ENCODE peak calls at places on chromosomes 2 and 18, in eight cellular contexts. One of them, this sample, is unnamed.

GRCh38 chr2:178072383-178073301 is at the start of gene PDE11A:
- DNase-seq in K562: peak; percentile 88
- DNase-seq in esophagus muscularis mucosa: peak; percentile 92
- DNase-seq in stomach: peak; percentile 92
- DNase-seq in SK-N-SH: peak; percentile 87
- DNase-seq in suprapubic skin: peak; percentile 80
- DNase-seq in sigmoid colon: peak; percentile 88
- DNase-seq in GM12878: no peak
- DNase-seq in this sample: peak; percentile 92

GRCh38 chr18:35191252-35192025 is 49.4 kb upstream of the ZNF397 start:
- DNase-seq in sigmoid colon: no peak
- DNase-seq in esophagus muscularis mucosa: no peak
- DNase-seq in K562: no peak
- DNase-seq in SK-N-SH: no peak
- DNase-seq in stomach: no peak
- DNase-seq in suprapubic skin: no peak
- DNase-seq in GM12878: no peak
- DNase-seq in this sample: no peak

GRCh38 chr2:134319581-134320246 is 65.8 kb downstream of the MGAT5 start:
- DNase-seq in sigmoid colon: no peak
- DNase-seq in esophagus muscularis mucosa: no peak
- DNase-seq in stomach: no peak
- DNase-seq in GM12878: no peak
- DNase-seq in K562: no peak
- DNase-seq in suprapubic skin: no peak
- DNase-seq in SK-N-SH: no peak
- DNase-seq in this sample: no peak

GRCh38 chr2:20616341-20616871 is 34.5 kb downstream of the HS1BP3 start:
- DNase-seq in suprapubic skin: peak; percentile 61
- DNase-seq in SK-N-SH: no peak
- DNase-seq in sigmoid colon: peak; percentile 69
- DNase-seq in stomach: peak; percentile 18
- DNase-seq in esophagus muscularis mucosa: no peak
- DNase-seq in K562: no peak
- DNase-seq in GM12878: no peak
- DNase-seq in this sample: no peak

GRCh38 chr2:64463784-64464183 is 9.8 kb downstream of the LGALSL start:
- DNase-seq in esophagus muscularis mucosa: no peak
- DNase-seq in SK-N-SH: no peak
- DNase-seq in sigmoid colon: no peak
- DNase-seq in suprapubic skin: no peak
- DNase-seq in K562: no peak
- DNase-seq in GM12878: no peak
- DNase-seq in stomach: no peak
- DNase-seq in this sample: no peak

GRCh38 chr2:168116448-168116847 is 130.9 kb downstream of the STK39 start:
- DNase-seq in esophagus muscularis mucosa: no peak
- DNase-seq in sigmoid colon: no peak
- DNase-seq in SK-N-SH: no peak
- DNase-seq in suprapubic skin: no peak
- DNase-seq in K562: no peak
- DNase-seq in stomach: no peak
- DNase-seq in GM12878: no peak
- DNase-seq in this sample: no peak

GRCh38 chr2:36489296-36489695 is 108.7 kb downstream of the FEZ2 start:
- DNase-seq in stomach: no peak
- DNase-seq in suprapubic skin: no peak
- DNase-seq in esophagus muscularis mucosa: no peak
- DNase-seq in sigmoid colon: no peak
- DNase-seq in K562: no peak
- DNase-seq in SK-N-SH: no peak
- DNase-seq in GM12878: no peak
- DNase-seq in this sample: no peak

GRCh38 chr2:178478102-178478441 is 328 bp downstream of the FKBP7 start:
- DNase-seq in GM12878: no peak
- DNase-seq in suprapubic skin: no peak
- DNase-seq in K562: peak; percentile 37
- DNase-seq in SK-N-SH: no peak
- DNase-seq in stomach: no peak
- DNase-seq in sigmoid colon: peak; percentile 60
- DNase-seq in esophagus muscularis mucosa: no peak
- DNase-seq in this sample: peak; percentile 20

GRCh38 chr2:162029287-162029901 is 44.6 kb downstream of the DPP4 start:
- DNase-seq in K562: no peak
- DNase-seq in suprapubic skin: peak; percentile 66
- DNase-seq in GM12878: no peak
- DNase-seq in SK-N-SH: peak; percentile 9
- DNase-seq in stomach: peak; percentile 27
- DNase-seq in esophagus muscularis mucosa: no peak
- DNase-seq in sigmoid colon: no peak
- DNase-seq in this sample: no peak

GRCh38 chr2:24315669-24316068 is 44.7 kb downstream of the ITSN2 start:
- DNase-seq in K562: no peak
- DNase-seq in esophagus muscularis mucosa: no peak
- DNase-seq in GM12878: peak; percentile 70
- DNase-seq in stomach: no peak
- DNase-seq in SK-N-SH: no peak
- DNase-seq in suprapubic skin: no peak
- DNase-seq in sigmoid colon: no peak
- DNase-seq in this sample: no peak

GRCh38 chr2:61962095-61962984 is 56.9 kb downstream of the COMMD1 start:
- DNase-seq in suprapubic skin: no peak
- DNase-seq in stomach: no peak
- DNase-seq in GM12878: no peak
- DNase-seq in K562: no peak
- DNase-seq in SK-N-SH: no peak
- DNase-seq in esophagus muscularis mucosa: no peak
- DNase-seq in sigmoid colon: no peak
- DNase-seq in this sample: peak; percentile 40

GRCh38 chr2:39743170-39743851 is 35.7 kb downstream of the THUMPD2 start:
- DNase-seq in GM12878: no peak
- DNase-seq in K562: no peak
- DNase-seq in suprapubic skin: no peak
- DNase-seq in stomach: no peak
- DNase-seq in sigmoid colon: no peak
- DNase-seq in SK-N-SH: no peak
- DNase-seq in esophagus muscularis mucosa: no peak
- DNase-seq in this sample: no peak

GRCh38 chr2:174247474-174248186 is 702 bp downstream of the OLA1 start:
- DNase-seq in esophagus muscularis mucosa: no peak
- DNase-seq in K562: peak; percentile 35
- DNase-seq in stomach: peak; percentile 45
- DNase-seq in GM12878: no peak
- DNase-seq in suprapubic skin: no peak
- DNase-seq in SK-N-SH: peak; percentile 16
- DNase-seq in sigmoid colon: peak; percentile 69
- DNase-seq in this sample: no peak

GRCh38 chr2:188894979-188895378 is 79.2 kb upstream of the COL3A1 start:
- DNase-seq in GM12878: no peak
- DNase-seq in sigmoid colon: no peak
- DNase-seq in stomach: no peak
- DNase-seq in esophagus muscularis mucosa: no peak
- DNase-seq in SK-N-SH: no peak
- DNase-seq in suprapubic skin: no peak
- DNase-seq in K562: no peak
- DNase-seq in this sample: no peak

GRCh38 chr2:128390256-128390990 is 71.8 kb upstream of the HS6ST1 start:
- DNase-seq in esophagus muscularis mucosa: no peak
- DNase-seq in stomach: no peak
- DNase-seq in suprapubic skin: peak; percentile 44
- DNase-seq in sigmoid colon: peak; percentile 29
- DNase-seq in GM12878: no peak
- DNase-seq in SK-N-SH: no peak
- DNase-seq in K562: no peak
- DNase-seq in this sample: no peak

GRCh38 chr2:37631698-37632097 is 39.7 kb downstream of the CDC42EP3 start:
- DNase-seq in sigmoid colon: no peak
- DNase-seq in suprapubic skin: no peak
- DNase-seq in SK-N-SH: no peak
- DNase-seq in stomach: no peak
- DNase-seq in GM12878: no peak
- DNase-seq in esophagus muscularis mucosa: no peak
- DNase-seq in K562: no peak
- DNase-seq in this sample: no peak

GRCh38 chr2:37630778-37631177 is 40.7 kb downstream of the CDC42EP3 start:
- DNase-seq in GM12878: no peak
- DNase-seq in stomach: no peak
- DNase-seq in SK-N-SH: no peak
- DNase-seq in suprapubic skin: no peak
- DNase-seq in K562: no peak
- DNase-seq in sigmoid colon: no peak
- DNase-seq in esophagus muscularis mucosa: no peak
- DNase-seq in this sample: no peak

GRCh38 chr2:37630298-37630697 is 41.1 kb downstream of the CDC42EP3 start:
- DNase-seq in GM12878: no peak
- DNase-seq in K562: no peak
- DNase-seq in sigmoid colon: no peak
- DNase-seq in esophagus muscularis mucosa: no peak
- DNase-seq in stomach: no peak
- DNase-seq in suprapubic skin: no peak
- DNase-seq in SK-N-SH: no peak
- DNase-seq in this sample: no peak

GRCh38 chr2:37632310-37632709 is 39.1 kb downstream of the CDC42EP3 start:
- DNase-seq in esophagus muscularis mucosa: no peak
- DNase-seq in SK-N-SH: no peak
- DNase-seq in stomach: no peak
- DNase-seq in suprapubic skin: no peak
- DNase-seq in sigmoid colon: no peak
- DNase-seq in GM12878: no peak
- DNase-seq in K562: no peak
- DNase-seq in this sample: no peak

GRCh38 chr2:37631292-37631691 is 40.1 kb downstream of the CDC42EP3 start:
- DNase-seq in stomach: no peak
- DNase-seq in K562: no peak
- DNase-seq in sigmoid colon: no peak
- DNase-seq in suprapubic skin: no peak
- DNase-seq in GM12878: no peak
- DNase-seq in SK-N-SH: no peak
- DNase-seq in esophagus muscularis mucosa: no peak
- DNase-seq in this sample: no peak
- H3K4me1 ChIP-seq in stomach: peaks cover 38% of the 10 kb centered on the region
- H3K4me1 ChIP-seq in K562: no peaks in the 10 kb centered on the region
- H3K4me1 ChIP-seq in sigmoid colon: peaks cover 25% of the 10 kb centered on the region
- H3K4me1 ChIP-seq in suprapubic skin: peaks cover 7% of the 10 kb centered on the region
- H3K4me1 ChIP-seq in GM12878: peaks cover 45% of the 10 kb centered on the region
- H3K4me1 ChIP-seq in SK-N-SH: peaks cover 25% of the 10 kb centered on the region
- H3K4me1 ChIP-seq in esophagus muscularis mucosa: peaks cover 3% of the 10 kb centered on the region
- H3K4me1 ChIP-seq in this sample: no peaks in the 10 kb centered on the region

GRCh38 chr2:232315049-232315922 is 63.3 kb upstream of the ALPP start:
- DNase-seq in esophagus muscularis mucosa: no peak
- DNase-seq in suprapubic skin: peak; percentile 80
- DNase-seq in SK-N-SH: no peak
- DNase-seq in K562: no peak
- DNase-seq in sigmoid colon: peak; percentile 80
- DNase-seq in GM12878: peak; percentile 63
- DNase-seq in stomach: peak; percentile 52
- DNase-seq in this sample: peak; percentile 56
- TF ChIP-seq POLR2AphosphoS5 in esophagus muscularis mucosa: peak; percentile 31
- TF ChIP-seq POLR2AphosphoS5 in suprapubic skin: no peak
- TF ChIP-seq POLR2AphosphoS5 in SK-N-SH: no peak
- TF ChIP-seq POLR2AphosphoS5 in K562: no peak
- TF ChIP-seq POLR2AphosphoS5 in sigmoid colon: peak; percentile 21
- TF ChIP-seq POLR2AphosphoS5 in GM12878: no peak
- TF ChIP-seq POLR2AphosphoS5 in stomach: peak; percentile 2
- TF ChIP-seq POLR2AphosphoS5 in this sample: no peak

GRCh38 chr2:765369-765768 is 88.2 kb upstream of the TMEM18 start:
- DNase-seq in sigmoid colon: no peak
- DNase-seq in stomach: no peak
- DNase-seq in esophagus muscularis mucosa: no peak
- DNase-seq in GM12878: no peak
- DNase-seq in suprapubic skin: no peak
- DNase-seq in SK-N-SH: no peak
- DNase-seq in K562: no peak
- DNase-seq in this sample: no peak

GRCh38 chr2:762646-763045 is 85.4 kb upstream of the TMEM18 start:
- DNase-seq in stomach: no peak
- DNase-seq in SK-N-SH: no peak
- DNase-seq in GM12878: no peak
- DNase-seq in K562: no peak
- DNase-seq in sigmoid colon: no peak
- DNase-seq in esophagus muscularis mucosa: no peak
- DNase-seq in suprapubic skin: no peak
- DNase-seq in this sample: no peak

GRCh38 chr2:761384-761783 is 84.2 kb upstream of the TMEM18 start:
- DNase-seq in stomach: no peak
- DNase-seq in K562: no peak
- DNase-seq in sigmoid colon: no peak
- DNase-seq in suprapubic skin: no peak
- DNase-seq in GM12878: no peak
- DNase-seq in SK-N-SH: no peak
- DNase-seq in esophagus muscularis mucosa: no peak
- DNase-seq in this sample: no peak

GRCh38 chr2:766255-766654 is 89.0 kb upstream of the TMEM18 start:
- DNase-seq in esophagus muscularis mucosa: no peak
- DNase-seq in K562: no peak
- DNase-seq in GM12878: no peak
- DNase-seq in SK-N-SH: no peak
- DNase-seq in sigmoid colon: no peak
- DNase-seq in suprapubic skin: no peak
- DNase-seq in stomach: no peak
- DNase-seq in this sample: no peak

DNA sequence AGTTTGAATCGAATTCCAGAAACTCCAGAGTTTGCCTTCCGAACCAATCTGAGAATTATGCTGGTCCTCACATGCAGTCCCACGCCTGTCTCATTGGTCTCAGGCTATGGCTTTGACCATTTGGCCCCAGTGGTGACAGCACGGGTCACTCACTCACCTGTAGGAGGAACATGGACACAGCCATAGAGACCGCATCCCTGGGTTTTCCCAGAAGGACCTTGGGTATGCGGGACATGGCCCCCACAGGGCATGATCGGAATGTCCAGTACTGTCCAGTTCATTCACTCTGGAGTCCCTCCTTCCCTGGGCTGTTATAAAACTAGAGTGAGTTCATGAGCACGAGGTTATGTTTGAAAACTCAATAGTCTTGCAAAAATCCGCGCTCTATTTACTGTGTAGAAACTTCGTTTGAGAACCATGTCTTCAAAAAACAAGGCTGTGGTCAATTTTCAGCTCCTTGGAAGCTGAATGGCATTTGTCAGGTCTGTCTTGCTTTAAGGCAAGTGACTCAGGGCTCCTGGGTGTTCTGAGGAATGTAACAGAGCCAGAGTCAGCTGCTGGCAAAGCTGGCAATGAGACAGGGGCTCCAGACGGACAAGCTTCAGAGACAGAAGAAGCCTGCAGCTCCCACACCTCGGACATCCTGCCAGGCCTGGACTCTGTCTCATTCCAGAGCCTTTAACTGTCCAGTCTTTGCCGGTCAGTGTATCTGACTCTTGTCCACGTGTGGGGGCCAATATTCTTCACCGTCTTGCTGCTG is 86.7 kb upstream of the TMEM18 start:
- DNase-seq in esophagus muscularis mucosa: no peak
- DNase-seq in sigmoid colon: no peak
- DNase-seq in SK-N-SH: no peak
- DNase-seq in GM12878: no peak
- DNase-seq in suprapubic skin: no peak
- DNase-seq in K562: no peak
- DNase-seq in stomach: no peak
- DNase-seq in this sample: no peak
- TF ChIP-seq EP300 in esophagus muscularis mucosa: no peak
- TF ChIP-seq EP300 in sigmoid colon: no peak
- TF ChIP-seq EP300 in SK-N-SH: no peak
- TF ChIP-seq EP300 in GM12878: no peak
- TF ChIP-seq EP300 in suprapubic skin: no peak
- TF ChIP-seq EP300 in K562: no peak
- TF ChIP-seq EP300 in stomach: no peak
- TF ChIP-seq EP300 in this sample: no peak

GRCh38 chr2:216636570-216637450 is 3.6 kb downstream of the IGFBP2 start:
- DNase-seq in SK-N-SH: peak; percentile 70
- DNase-seq in esophagus muscularis mucosa: no peak
- DNase-seq in sigmoid colon: no peak
- DNase-seq in K562: peak; percentile 28
- DNase-seq in GM12878: no peak
- DNase-seq in suprapubic skin: no peak
- DNase-seq in stomach: peak; percentile 84
- DNase-seq in this sample: peak; percentile 90
- H3K4me1 ChIP-seq in SK-N-SH: peaks cover 26% of the 10 kb centered on the region
- H3K4me1 ChIP-seq in esophagus muscularis mucosa: peaks cover 16% of the 10 kb centered on the region
- H3K4me1 ChIP-seq in sigmoid colon: peaks cover 38% of the 10 kb centered on the region
- H3K4me1 ChIP-seq in K562: no peaks in the 10 kb centered on the region
- H3K4me1 ChIP-seq in GM12878: no peaks in the 10 kb centered on the region
- H3K4me1 ChIP-seq in suprapubic skin: peaks cover 27% of the 10 kb centered on the region
- H3K4me1 ChIP-seq in stomach: peaks cover 74% of the 10 kb centered on the region
- H3K4me1 ChIP-seq in this sample: no peaks in the 10 kb centered on the region

This sample was measured in transverse colon.